ENCODE peak calls at places on chromosomes 13 and 19, in seven cellular contexts. T, S, P, E, O, M and B are unnamed samples.

GRCh38 chr19:42468273-42468796 is 25.6 kb upstream of the CXCL17 start:
- DNase-seq in T (no peak), S (no peak), P (no peak), E (peak), O (no peak), M (no peak), B (no peak)

GRCh38 chr19:789473-790052 is 7.7 kb upstream of the PTBP1 start:
- DNase-seq in T (no peak), S (no peak), P (no peak), E (no peak), O (no peak), M (no peak), B (no peak)

GRCh38 chr13:111874981-111875380 is 192.0 kb upstream of the SOX1 start:
- DNase-seq in T (no peak), S (no peak), P (no peak), E (no peak), O (peak), M (peak), B (no peak)

GRCh38 chr13:114067886-114068722 is 64.3 kb downstream of the RASA3 start:
- DNase-seq in T (peak), S (peak), P (peak), E (no peak), O (peak), M (peak), B (no peak)

GRCh38 chr19:48135411-48135810 is 24.8 kb upstream of the PLA2G4C start:
- DNase-seq in T (no peak), S (no peak), P (no peak), E (no peak), O (no peak), M (no peak), B (no peak)

GRCh38 chr13:109088528-109088927 is 459.1 kb downstream of the MYO16 start:
- DNase-seq in T (no peak), S (no peak), P (no peak), E (peak), O (no peak), M (no peak), B (no peak)

GRCh38 chr13:87128006-87128405 is 543.2 kb upstream of the SLITRK5 start:
- DNase-seq in T (no peak), S (no peak), P (no peak), E (peak), O (no peak), M (no peak), B (no peak)

GRCh38 chr13:94968040-94968756 is 255.9 kb upstream of the SOX21 start:
- DNase-seq in T (no peak), S (no peak), P (peak), E (peak), O (no peak), M (no peak), B (no peak)

GRCh38 chr19:2337329-2337707 is 8.8 kb downstream of the SPPL2B start:
- DNase-seq in T (peak), S (no peak), P (peak), E (peak), O (no peak), M (no peak), B (no peak)

GRCh38 chr13:38570706-38571105 is 116.2 kb upstream of the FREM2 start:
- DNase-seq in T (no peak), S (no peak), P (no peak), E (no peak), O (no peak), M (no peak), B (no peak)

GRCh38 chr13:106011600-106011999 is 523.9 kb downstream of the EFNB2 start:
- DNase-seq in T (no peak), S (no peak), P (no peak), E (no peak), O (no peak), M (no peak), B (no peak)

GRCh38 chr13:109862627-109863026 is 76.2 kb upstream of the IRS2 start:
- DNase-seq in T (no peak), S (no peak), P (no peak), E (peak), O (no peak), M (no peak), B (no peak)

GRCh38 chr19:54114340-54114826 is 1.1 kb downstream of the TFPT start:
- DNase-seq in T (no peak), S (peak), P (peak), E (peak), O (peak), M (peak), B (no peak)

GRCh38 chr13:113458218-113459065 is 5.2 kb upstream of the ADPRHL1 start:
- DNase-seq in T (no peak), S (no peak), P (peak), E (peak), O (no peak), M (no peak), B (no peak)

GRCh38 chr13:98998831-98999634 is 21.2 kb upstream of the DOCK9 start:
- DNase-seq in T (no peak), S (peak), P (no peak), E (no peak), O (peak), M (no peak), B (peak)

GRCh38 chr13:20230913-20231838 is 943 bp downstream of the GJB6 start:
- DNase-seq in T (no peak), S (no peak), P (no peak), E (no peak), O (no peak), M (no peak), B (no peak)

GRCh38 chr13:27086599-27087265 is 84.9 kb downstream of the USP12 start:
- DNase-seq in T (no peak), S (no peak), P (no peak), E (no peak), O (no peak), M (no peak), B (no peak)

GRCh38 chr13:34371645-34372044 is 553.7 kb downstream of the RFC3 start:
- DNase-seq in T (no peak), S (no peak), P (no peak), E (no peak), O (no peak), M (no peak), B (no peak)

GRCh38 chr13:33031277-33031676 is 15.1 kb downstream of the KL start:
- DNase-seq in T (no peak), S (no peak), P (no peak), E (no peak), O (no peak), M (no peak), B (no peak)

GRCh38 chr13:23753523-23753922 is 135.7 kb downstream of the MIPEP start:
- DNase-seq in T (no peak), S (no peak), P (no peak), E (peak), O (no peak), M (no peak), B (no peak)
- H3K27ac ChIP-seq in T (no peak), S (no peak), P (no peak), E (no peak), O (no peak), M (no peak), B (peak)

DNA sequence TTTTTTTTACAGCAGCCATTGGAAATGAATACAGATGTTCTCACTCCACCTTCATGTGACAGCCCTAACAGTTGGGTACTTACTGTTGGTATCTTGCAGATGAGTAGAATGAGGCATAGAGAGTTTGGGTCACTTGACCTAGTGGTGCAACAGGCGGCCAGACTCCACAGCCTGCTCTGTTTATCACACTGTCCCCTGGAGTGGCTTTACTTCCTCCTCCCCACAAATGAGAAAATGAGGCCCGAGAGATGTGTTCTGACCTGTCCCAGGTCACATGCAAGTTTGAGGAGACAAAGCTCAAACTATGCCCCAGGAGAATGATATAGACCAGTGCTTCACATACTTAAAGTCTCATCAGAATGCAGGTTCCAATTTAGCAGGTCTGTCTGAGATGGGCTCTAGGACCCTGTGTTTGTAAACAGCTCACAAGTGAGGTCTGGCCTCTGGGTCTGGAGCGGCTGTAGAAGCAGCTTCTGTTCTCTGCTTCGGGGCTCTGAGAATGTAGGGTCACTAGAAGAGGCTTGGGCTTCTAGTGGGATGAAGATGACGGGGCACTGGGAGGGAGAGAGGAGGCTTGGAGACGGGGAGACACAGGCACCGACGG is 37.4 kb upstream of the RCBTB2 start:
- DNase-seq in T (no peak), S (no peak), P (no peak), E (no peak), O (no peak), M (no peak), B (no peak)
- H3K27ac ChIP-seq in T (peak), S (no peak), P (peak), E (no peak), O (no peak), M (peak), B (no peak)

DNA sequence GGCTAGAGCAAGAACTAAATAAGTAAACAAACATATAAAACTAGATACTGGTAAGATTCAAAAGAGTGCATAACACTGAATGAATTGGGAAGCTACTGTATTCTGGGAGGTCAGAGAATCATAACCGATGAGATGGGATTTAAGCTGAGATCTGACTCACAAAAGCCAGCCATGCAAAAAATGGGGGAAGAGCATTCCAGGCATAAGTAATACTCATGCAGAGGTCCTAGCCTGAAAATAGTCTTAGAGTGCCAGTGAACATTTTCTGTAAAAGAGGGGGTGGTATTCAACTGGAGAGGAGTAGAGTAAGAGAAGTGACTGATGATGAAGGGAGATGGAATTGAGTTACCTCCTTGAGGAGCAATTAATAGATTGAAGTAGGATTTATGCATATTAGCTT is 872.0 kb upstream of the GPC6 start:
- DNase-seq in T (no peak), S (no peak), P (no peak), E (peak), O (no peak), M (no peak), B (no peak)
- H3K27ac ChIP-seq in T (no peak), S (no peak), P (no peak), E (no peak), O (no peak), M (no peak), B (no peak)

DNA sequence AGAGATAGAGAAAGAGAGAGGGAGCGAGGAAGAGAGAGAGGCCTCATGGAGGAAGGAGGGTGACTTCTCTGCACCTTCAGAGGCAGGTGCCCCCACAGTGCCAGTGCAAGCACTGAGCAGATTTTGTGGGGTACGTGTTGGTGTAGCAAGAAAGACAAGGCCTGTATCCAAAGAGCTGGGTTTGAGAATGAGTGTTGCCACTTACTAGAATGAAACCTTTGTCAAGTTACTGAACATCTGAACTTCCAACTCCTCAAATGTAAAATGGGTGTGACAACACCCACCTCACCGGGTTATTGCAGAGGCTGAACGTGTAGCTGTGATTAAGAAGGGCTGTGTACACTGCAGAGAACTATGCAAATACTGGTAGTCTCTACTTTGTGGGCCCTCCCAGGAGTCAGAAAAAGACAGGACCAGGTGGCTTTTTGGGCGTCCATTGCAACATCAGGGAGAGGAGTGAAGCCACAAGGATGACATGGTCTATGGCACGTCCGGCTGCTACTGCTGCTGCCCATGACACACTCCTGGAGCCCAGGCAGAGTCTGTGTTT is 54.3 kb upstream of the ATP12A start:
- DNase-seq in T (no peak), S (no peak), P (no peak), E (no peak), O (no peak), M (no peak), B (no peak)
- H3K27ac ChIP-seq in T (peak), S (peak), P (no peak), E (no peak), O (peak), M (peak), B (peak)

GRCh38 chr19:16136185-16137067 is 7.1 kb upstream of the HSH2D start:
- DNase-seq in T (no peak), S (no peak), P (no peak), E (no peak), O (no peak), M (no peak), B (no peak)
- H3K27ac ChIP-seq in T (no peak), S (no peak), P (no peak), E (no peak), O (no peak), M (no peak), B (no peak)

GRCh38 chr19:51026554-51026831 is at the start of gene KLK11:
- DNase-seq in T (no peak), S (no peak), P (no peak), E (no peak), O (no peak), M (no peak), B (no peak)
- H3K27ac ChIP-seq in T (no peak), S (no peak), P (no peak), E (no peak), O (no peak), M (no peak), B (no peak)